ENCODE peak calls at places on chromosomes 5 and 9, in five cellular contexts. A is aorta; S is effector memory CD4-positive, alpha-beta T cell; N is upper lobe of right lung; T is lung. E is an unnamed sample.

GRCh38 chr5:37248387-37248969 is 698 bp downstream of the CPLANE1 start:
- DNase-seq in T (no peak), N (no peak), S (no peak), A (no peak), E (no peak)

GRCh38 chr5:60687927-60688720 is 11.8 kb downstream of the DEPDC1B start:
- DNase-seq in T (no peak), A (no peak), N (no peak), S (no peak), E (peak; percentile 10)

GRCh38 chr5:142016576-142016975 is 3.7 kb upstream of the GNPDA1 start:
- DNase-seq in S (peak; percentile 11), N (no peak), A (no peak), T (no peak), E (no peak)

GRCh38 chr5:52859619-52860018 is 71.9 kb downstream of the ITGA1 start:
- DNase-seq in A (no peak), S (no peak), T (no peak), N (no peak), E (peak; percentile 80)

GRCh38 chr5:58965677-58966414 is 383.0 kb downstream of the RAB3C start:
- DNase-seq in N (no peak), S (no peak), T (no peak), A (no peak), E (no peak)

GRCh38 chr5:17234384-17234783 is 17.0 kb downstream of the BASP1 start:
- DNase-seq in N (no peak), S (no peak), A (no peak), T (no peak), E (no peak)

GRCh38 chr5:88672644-88673493 is 210.1 kb downstream of the MEF2C start:
- DNase-seq in A (peak; percentile 28), N (no peak), S (no peak), T (no peak), E (no peak)

GRCh38 chr9:5552301-5552700 is 42.0 kb downstream of the PDCD1LG2 start:
- DNase-seq in A (no peak), S (no peak), N (no peak), T (no peak), E (no peak)

GRCh38 chr9:105168935-105169334 is 75.5 kb upstream of the SLC44A1 start:
- DNase-seq in T (no peak), S (no peak), N (no peak), A (no peak), E (peak; percentile 58)

GRCh38 chr9:105173306-105173705 is 71.1 kb upstream of the SLC44A1 start:
- DNase-seq in T (no peak), N (no peak), S (no peak), A (no peak), E (no peak)

GRCh38 chr9:105172393-105172792 is 72.1 kb upstream of the SLC44A1 start:
- DNase-seq in N (no peak), A (no peak), S (no peak), T (no peak), E (no peak)

GRCh38 chr9:105171589-105171988 is 72.9 kb upstream of the SLC44A1 start:
- DNase-seq in T (no peak), N (no peak), A (no peak), S (no peak), E (no peak)

GRCh38 chr9:105171076-105171475 is 73.4 kb upstream of the SLC44A1 start:
- DNase-seq in N (no peak), T (no peak), S (no peak), A (no peak), E (no peak)
- H3K4me3 ChIP-seq in N (no peak overlapping the region), T (no peak overlapping the region), S (no peak overlapping the region), A (no peak overlapping the region), E (no peak overlapping the region)

GRCh38 chr5:75235711-75236110 is 967 bp downstream of the ANKRD31 start:
- DNase-seq in A (no peak), N (no peak), S (no peak), T (no peak), E (no peak)
- H3K4me3 ChIP-seq in A (no peak overlapping the region), N (no peak overlapping the region), S (no peak overlapping the region), T (no peak overlapping the region), E (no peak overlapping the region)

DNA sequence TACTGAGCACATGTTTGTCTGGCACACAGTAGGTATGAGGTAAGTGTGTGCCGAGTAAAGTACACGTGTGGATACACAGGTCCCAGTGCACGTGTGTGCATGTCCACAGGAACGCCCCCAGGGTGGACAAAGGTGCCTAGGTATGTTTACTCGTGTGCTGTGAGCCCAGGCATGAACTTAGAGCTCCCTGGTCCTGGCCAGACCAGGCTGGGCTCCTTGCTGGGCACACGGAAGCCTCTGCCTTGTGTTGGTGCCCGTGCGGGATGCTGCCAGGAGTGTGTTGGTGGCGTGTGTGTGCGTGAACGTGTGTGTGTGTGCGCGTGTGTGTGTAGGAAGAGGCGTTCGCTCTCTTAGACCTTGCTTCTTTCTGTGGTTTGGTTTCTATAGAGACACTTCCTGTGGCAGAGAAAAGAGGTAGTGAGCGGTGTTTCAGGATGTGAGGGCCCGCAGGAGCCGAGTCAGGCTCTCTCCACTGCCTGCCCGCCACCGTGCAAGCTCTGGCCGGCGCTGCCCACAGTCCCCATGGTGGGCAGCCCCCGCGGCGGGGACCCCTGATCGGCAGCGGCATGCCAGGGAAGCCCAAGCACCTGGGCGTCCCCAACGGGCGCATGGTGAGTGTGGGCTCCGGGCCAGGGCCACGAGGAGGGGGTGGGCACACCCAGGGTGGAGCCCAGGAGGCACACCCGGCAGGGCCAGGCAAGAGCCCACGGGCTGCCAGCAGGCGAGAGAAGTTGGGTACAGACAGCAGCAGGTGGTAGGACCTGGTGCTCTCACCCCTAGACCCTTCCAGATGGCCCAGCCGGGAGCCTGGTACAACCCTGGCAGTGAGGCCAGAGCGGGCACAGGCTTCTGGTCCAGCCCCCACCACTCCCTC is at the start of gene RGS14:
- DNase-seq in A (peak; percentile 75), S (peak; percentile 54), N (no peak), T (peak; percentile 37), E (no peak)
- H3K4me3 ChIP-seq in A (no peak within 1 kb of the TSS), S (peak within 1 kb of the TSS; percentile 90), N (peak within 1 kb of the TSS; percentile 52), T (peak within 1 kb of the TSS; percentile 2), E (peak within 1 kb of the TSS; percentile 7)

GRCh38 chr9:69246629-69247028 is 72.6 kb downstream of the TJP2 start:
- DNase-seq in T (no peak), A (no peak), N (no peak), S (no peak), E (no peak)
- H3K4me3 ChIP-seq in T (no peak overlapping the region), A (no peak overlapping the region), N (no peak overlapping the region), S (no peak overlapping the region), E (no peak overlapping the region)

GRCh38 chr5:38551020-38552017 is 5.1 kb downstream of the LIFR start:
- DNase-seq in T (no peak), N (no peak), S (no peak), A (no peak), E (peak; percentile 23)
- H3K4me3 ChIP-seq in T (no peak overlapping the region), N (peak overlapping the region; percentile 70), S (no peak overlapping the region), A (no peak overlapping the region), E (no peak overlapping the region)

GRCh38 chr9:17004500-17004899 is 130.3 kb upstream of the CNTLN start:
- DNase-seq in T (no peak), S (no peak), A (no peak), N (no peak), E (peak; percentile 20)
- H3K4me3 ChIP-seq in T (no peak overlapping the region), S (no peak overlapping the region), A (no peak overlapping the region), N (no peak overlapping the region), E (no peak overlapping the region)

DNA sequence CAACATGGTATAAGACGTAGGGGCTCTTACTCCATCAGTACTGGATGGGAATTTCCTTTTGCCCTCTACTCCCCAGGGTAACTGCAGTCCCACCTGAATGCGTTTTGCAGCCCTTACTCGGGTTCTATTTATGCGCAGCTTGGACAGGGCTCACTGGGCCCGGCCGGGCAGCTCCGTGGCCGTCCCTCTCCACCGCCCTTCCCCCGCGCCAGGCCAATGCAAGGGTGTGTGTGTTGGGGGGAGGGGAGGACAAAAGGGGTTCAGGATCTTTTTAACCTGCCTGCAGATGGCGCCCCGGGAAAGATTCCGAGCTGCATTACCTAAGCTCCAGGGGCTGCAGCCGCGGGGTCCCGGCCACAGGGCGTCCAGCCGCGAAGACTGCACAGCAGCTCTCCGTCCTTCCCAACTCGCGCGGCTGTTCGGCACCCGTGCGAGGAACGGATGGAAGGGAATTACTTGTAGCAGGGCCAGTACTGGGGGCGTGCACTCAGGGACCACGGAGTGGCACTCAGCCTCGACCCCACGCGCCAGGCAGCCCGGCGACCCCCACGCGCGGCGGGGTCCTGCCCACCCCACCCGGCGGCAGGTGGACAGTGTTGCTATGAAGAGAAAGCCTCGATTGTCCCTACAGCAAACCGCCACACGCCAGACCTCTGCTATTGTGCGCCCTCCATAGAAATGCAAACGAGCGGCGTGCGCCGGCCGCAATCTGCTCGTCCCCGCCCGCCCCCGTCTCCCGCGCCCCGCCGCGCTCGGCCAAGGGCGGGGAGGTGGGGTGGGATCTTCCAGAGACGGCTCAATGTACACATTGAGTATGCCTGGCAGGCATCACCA is 966 bp upstream of the GADD45G start:
- DNase-seq in N (peak; percentile 88), T (peak; percentile 71), S (peak; percentile 25), A (peak; percentile 69), E (no peak)
- H3K4me3 ChIP-seq in N (peak overlapping the region; percentile 74), T (no peak overlapping the region), S (peak overlapping the region; percentile 65), A (peak overlapping the region; percentile 54), E (peak overlapping the region; percentile 51)

DNA sequence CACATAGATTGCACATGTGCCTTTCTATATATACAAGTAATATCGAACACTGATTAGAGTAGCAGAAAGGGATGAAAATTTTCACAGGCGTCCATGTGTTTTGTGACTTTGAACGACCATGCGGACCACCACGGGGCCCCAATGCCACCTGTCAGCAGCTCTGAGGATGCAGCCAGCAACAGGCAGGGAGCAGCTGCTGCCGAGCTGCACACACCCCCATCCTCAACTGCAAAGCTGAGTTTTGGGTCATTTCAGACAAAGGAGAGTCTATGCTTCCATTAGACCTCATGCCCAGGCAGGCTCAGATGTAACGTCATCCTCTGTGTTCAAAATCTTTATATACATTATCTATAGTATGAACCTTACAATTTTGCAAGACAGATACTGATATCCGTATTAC is 503.8 kb downstream of the IRX1 start:
- DNase-seq in A (no peak), S (no peak), N (no peak), T (no peak), E (no peak)
- H3K4me3 ChIP-seq in A (no peak overlapping the region), S (no peak overlapping the region), N (no peak overlapping the region), T (no peak overlapping the region), E (no peak overlapping the region)

E was measured in skeletal muscle cell.